ENCODE peak calls at places on chromosome 20, in six cellular contexts. S is H4; L is stimulated activated CD4-positive, alpha-beta T cell treated with anti-CD3 and anti-CD28 coated beads, Interleukin-1b, Interleukin-23, amount 100 ng/mL, for 4 hours; O is glomerular endothelial cell; P is lower lobe of right lung; N is Ammon's horn. W is an unnamed sample.

GRCh38 chr20:41664584-41664983 is 46.4 kb upstream of the CHD6 start:
- DNase-seq in N (no peak), L (no peak), O (no peak), P (no peak), S (peak; percentile 25), W (peak; percentile 17)

GRCh38 chr20:20643925-20644324 is 68.5 kb downstream of the RALGAPA2 start:
- DNase-seq in L (no peak), O (no peak), N (no peak), S (no peak), P (no peak), W (no peak)

GRCh38 chr20:58293453-58293852 is 16.1 kb upstream of the RAB22A start:
- DNase-seq in O (no peak), P (no peak), N (peak; percentile 55), S (no peak), L (no peak), W (no peak)

GRCh38 chr20:25508083-25508770 is 77.1 kb downstream of the NINL start:
- DNase-seq in S (peak; percentile 75), L (no peak), N (no peak), P (no peak), O (peak; percentile 27), W (no peak)

GRCh38 chr20:51326241-51326819 is 216.2 kb downstream of the NFATC2 start:
- DNase-seq in L (peak; percentile 37), P (peak; percentile 61), N (peak; percentile 62), O (no peak), S (peak; percentile 55), W (no peak)

GRCh38 chr20:40638414-40638813 is 50.6 kb downstream of the MAFB start:
- DNase-seq in P (no peak), N (no peak), O (no peak), S (no peak), L (no peak), W (peak; percentile 58)

GRCh38 chr20:34401741-34402455 is 38.8 kb downstream of the ITCH start:
- DNase-seq in O (no peak), S (no peak), P (no peak), L (no peak), N (no peak), W (no peak)

GRCh38 chr20:3251806-3252205 is 12.8 kb upstream of the SLC4A11 start:
- DNase-seq in P (no peak), N (peak; percentile 75), L (no peak), O (no peak), S (no peak), W (no peak)

GRCh38 chr20:12358655-12359009 is 440.9 kb downstream of the BTBD3 start:
- DNase-seq in P (no peak), L (no peak), O (no peak), S (peak; percentile 10), N (no peak), W (no peak)

GRCh38 chr20:45951925-45952834 is 17.7 kb downstream of the PCIF1 start:
- DNase-seq in S (no peak), N (no peak), P (no peak), L (no peak), O (no peak), W (no peak)

GRCh38 chr20:47670913-47671312 is 114.4 kb downstream of the SULF2 start:
- DNase-seq in L (no peak), N (no peak), S (no peak), O (no peak), P (no peak), W (no peak)

GRCh38 chr20:5309971-5310370 is 6.8 kb downstream of the PROKR2 start:
- DNase-seq in L (no peak), N (no peak), S (no peak), P (no peak), O (peak; percentile 22), W (no peak)

GRCh38 chr20:1418335-1418734 is 25.5 kb upstream of the FKBP1A start:
- DNase-seq in N (no peak), L (no peak), P (no peak), O (no peak), S (no peak), W (peak; percentile 98)

GRCh38 chr20:32281711-32282110 is 4.3 kb downstream of the KIF3B start:
- DNase-seq in O (no peak), L (no peak), S (no peak), P (no peak), N (no peak), W (no peak)

GRCh38 chr20:56504373-56505005 is 20.1 kb upstream of the FAM209A start:
- DNase-seq in L (peak; percentile 1), O (no peak), S (no peak), P (no peak), N (no peak), W (no peak)

W was measured in trophoblast cell.